ENCODE peak calls at places on chromosomes 16 and 17, in eight cellular contexts. X is CD4-positive, alpha-beta T cell; V is cardiac fibroblast; F is mesothelial cell of epicardium; K is WERI-Rb-1; P is NB4; S is HL-60; M is Peyer's patch. D is an unnamed sample.

GRCh38 chr16:5108505-5109158 is 11.0 kb upstream of the EEF2KMT start:
- DNase-seq in X (no peak), V (no peak), F (no peak), K (no peak), P (no peak), S (no peak), M (no peak), D (no peak)

GRCh38 chr17:19387921-19388521 is 1.0 kb upstream of the MFAP4 start:
- DNase-seq in X (no peak), V (no peak), F (no peak), K (no peak), P (no peak), S (no peak), M (no peak), D (peak)

GRCh38 chr16:74437-75318 is 2.2 kb upstream of the RHBDF1 start:
- DNase-seq in X (no peak), V (no peak), F (no peak), K (peak), P (no peak), S (no peak), M (no peak), D (no peak)

GRCh38 chr16:1282275-1282995 is 26.6 kb downstream of the TPSD1 start:
- DNase-seq in X (no peak), V (no peak), F (no peak), K (no peak), P (peak), S (no peak), M (no peak), D (no peak)

GRCh38 chr17:21282231-21282630 is 2.3 kb upstream of the MAP2K3 start:
- DNase-seq in X (no peak), V (peak), F (no peak), K (no peak), P (no peak), S (no peak), M (no peak), D (peak)

GRCh38 chr17:82769041-82769440 is 17.2 kb downstream of the TBCD start:
- DNase-seq in X (no peak), V (no peak), F (no peak), K (no peak), P (no peak), S (no peak), M (no peak), D (no peak)

GRCh38 chr17:51869387-51869786 is 289.1 kb downstream of the CA10 start:
- DNase-seq in X (no peak), V (peak), F (no peak), K (no peak), P (peak), S (no peak), M (no peak), D (no peak)

GRCh38 chr17:65231662-65232335 is 94.6 kb downstream of the RGS9 start:
- DNase-seq in X (peak), V (peak), F (peak), K (peak), P (peak), S (peak), M (peak), D (peak)

GRCh38 chr16:49362230-49362629 is 11.4 kb upstream of the C16orf78 start:
- DNase-seq in X (no peak), V (no peak), F (no peak), K (no peak), P (no peak), S (no peak), M (no peak), D (no peak)

GRCh38 chr17:65786479-65786878 is 225.0 kb upstream of the AXIN2 start:
- DNase-seq in X (no peak), V (no peak), F (no peak), K (no peak), P (no peak), S (no peak), M (no peak), D (no peak)

GRCh38 chr17:60139438-60140285 is 10.1 kb upstream of the CA4 start:
- DNase-seq in X (peak), V (peak), F (peak), K (peak), P (peak), S (peak), M (peak), D (peak)

GRCh38 chr17:76149214-76149613 is 8.2 kb upstream of the FOXJ1 start:
- DNase-seq in X (no peak), V (no peak), F (no peak), K (no peak), P (no peak), S (no peak), M (peak), D (no peak)

GRCh38 chr16:79595916-79596450 is 4.6 kb downstream of the MAF start:
- DNase-seq in X (no peak), V (no peak), F (no peak), K (no peak), P (no peak), S (no peak), M (no peak), D (no peak)

GRCh38 chr16:75254359-75254837 is 3.0 kb upstream of the BCAR1 start:
- DNase-seq in X (no peak), V (peak), F (no peak), K (peak), P (no peak), S (no peak), M (peak), D (peak)

GRCh38 chr16:70692481-70693203 is 6.8 kb upstream of the MTSS2 start:
- DNase-seq in X (no peak), V (no peak), F (no peak), K (no peak), P (no peak), S (no peak), M (no peak), D (no peak)

GRCh38 chr16:21169249-21169981 is 10.9 kb downstream of the LDAF1 start:
- DNase-seq in X (no peak), V (no peak), F (no peak), K (no peak), P (no peak), S (no peak), M (no peak), D (peak)

GRCh38 chr16:28181557-28181914 is 30.2 kb downstream of the XPO6 start:
- DNase-seq in X (no peak), V (peak), F (no peak), K (no peak), P (no peak), S (no peak), M (no peak), D (peak)

GRCh38 chr17:8965394-8966168 is at the start of gene PIK3R5:
- DNase-seq in X (peak), V (no peak), F (no peak), K (no peak), P (peak), S (peak), M (peak), D (no peak)

GRCh38 chr16:85137323-85138072 is 25.2 kb upstream of the CIBAR2 start:
- DNase-seq in X (no peak), V (peak), F (no peak), K (no peak), P (no peak), S (no peak), M (peak), D (peak)

GRCh38 chr16:20821682-20822081 is 15.4 kb downstream of the REXO5 start:
- DNase-seq in X (no peak), V (no peak), F (no peak), K (no peak), P (no peak), S (no peak), M (no peak), D (no peak)

GRCh38 chr16:76573281-76573680 is 296.1 kb downstream of the CNTNAP4 start:
- DNase-seq in X (no peak), V (no peak), F (no peak), K (no peak), P (no peak), S (no peak), M (no peak), D (no peak)

GRCh38 chr16:23432176-23433128 is 20.5 kb downstream of the COG7 start:
- DNase-seq in X (no peak), V (no peak), F (no peak), K (no peak), P (no peak), S (no peak), M (no peak), D (no peak)

GRCh38 chr17:69239611-69240010 is 11.0 kb upstream of the ABCA10 start:
- DNase-seq in X (no peak), V (no peak), F (no peak), K (no peak), P (no peak), S (no peak), M (no peak), D (no peak)

GRCh38 chr16:27366687-27367462 is 35.1 kb upstream of the IL21R start:
- DNase-seq in X (peak), V (peak), F (no peak), K (no peak), P (no peak), S (no peak), M (peak), D (no peak)

GRCh38 chr16:2587891-2588565 is 50.2 kb downstream of the PDPK1 start:
- DNase-seq in X (no peak), V (no peak), F (no peak), K (no peak), P (no peak), S (no peak), M (no peak), D (no peak)

GRCh38 chr16:88754109-88754911 is 30.7 kb downstream of the PIEZO1 start:
- DNase-seq in X (no peak), V (no peak), F (no peak), K (no peak), P (no peak), S (no peak), M (no peak), D (no peak)

GRCh38 chr16:19912445-19913305 is 28.0 kb upstream of the GPRC5B start:
- DNase-seq in X (no peak), V (peak), F (no peak), K (no peak), P (peak), S (no peak), M (no peak), D (peak)

GRCh38 chr16:63998-64913 is 8.2 kb downstream of the RHBDF1 start:
- DNase-seq in X (no peak), V (no peak), F (no peak), K (no peak), P (no peak), S (no peak), M (peak), D (no peak)

GRCh38 chr16:76335187-76335974 is 58.2 kb downstream of the CNTNAP4 start:
- DNase-seq in X (no peak), V (no peak), F (no peak), K (peak), P (no peak), S (no peak), M (no peak), D (no peak)

GRCh38 chr16:65066646-65067045 is 55.2 kb downstream of the CDH11 start:
- DNase-seq in X (no peak), V (no peak), F (no peak), K (no peak), P (no peak), S (no peak), M (no peak), D (no peak)

DNA sequence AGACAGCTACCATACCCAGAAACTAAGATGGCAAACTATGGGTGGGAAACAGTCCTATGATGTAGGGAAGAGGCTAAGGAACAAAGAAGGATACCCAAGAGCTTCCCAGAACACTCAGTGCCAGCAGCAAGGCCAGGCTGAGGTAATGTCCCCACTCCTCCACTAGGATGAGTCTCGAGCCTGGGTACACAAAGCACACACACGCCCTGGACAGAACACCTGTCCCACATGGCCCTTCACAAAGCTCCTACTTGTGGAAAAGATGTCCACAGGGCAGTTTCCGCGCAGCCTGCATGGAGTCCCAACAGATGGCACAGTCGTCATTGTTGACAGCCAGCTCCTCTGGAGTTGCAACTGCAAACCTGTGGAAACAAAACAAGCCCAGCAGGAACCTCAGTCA is 23.9 kb downstream of the AMFR start:
- DNase-seq in X (no peak), V (no peak), F (no peak), K (peak), P (peak), S (no peak), M (no peak), D (no peak)
- TF ChIP-seq CTCF in X (no peak), V (peak), F (no peak), K (peak), P (peak), S (peak), M (no peak), D (peak)

GRCh38 chr16:51812945-51813344 is 661.9 kb upstream of the SALL1 start:
- DNase-seq in X (no peak), V (no peak), F (no peak), K (no peak), P (no peak), S (no peak), M (no peak), D (no peak)

GRCh38 chr16:51816929-51817328 is 665.9 kb upstream of the SALL1 start:
- DNase-seq in X (no peak), V (peak), F (no peak), K (no peak), P (no peak), S (no peak), M (no peak), D (peak)

GRCh38 chr16:51815527-51815926 is 664.5 kb upstream of the SALL1 start:
- DNase-seq in X (no peak), V (no peak), F (no peak), K (no peak), P (no peak), S (no peak), M (no peak), D (no peak)

GRCh38 chr16:51814617-51815016 is 663.5 kb upstream of the SALL1 start:
- DNase-seq in X (no peak), V (no peak), F (no peak), K (no peak), P (no peak), S (no peak), M (no peak), D (no peak)

DNA sequence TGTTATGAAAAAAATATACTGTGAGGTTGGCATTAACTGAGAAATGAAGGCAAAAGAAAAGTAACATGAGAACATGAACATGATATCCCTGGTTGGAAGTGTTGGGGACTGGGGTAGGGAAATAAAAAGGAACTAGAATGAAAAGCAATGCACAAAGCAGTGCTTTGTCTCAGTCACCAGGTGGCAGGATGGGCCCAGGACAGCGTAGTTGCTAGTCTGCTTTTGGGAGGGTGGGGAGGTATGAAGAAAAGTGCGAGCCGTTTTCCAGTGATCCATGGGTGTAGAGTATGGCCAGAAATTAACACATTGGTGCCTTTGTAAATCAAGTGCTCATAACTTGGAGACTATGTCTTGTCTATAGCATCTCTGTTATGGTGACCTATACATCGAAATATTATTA is 662.5 kb upstream of the SALL1 start:
- DNase-seq in X (no peak), V (no peak), F (no peak), K (peak), P (no peak), S (no peak), M (no peak), D (no peak)
- TF ChIP-seq CTCF in X (no peak), V (no peak), F (no peak), K (peak), P (no peak), S (no peak), M (no peak), D (peak)

GRCh38 chr16:80935691-80936090 is 71.0 kb downstream of the CMC2 start:
- DNase-seq in X (no peak), V (no peak), F (no peak), K (no peak), P (no peak), S (no peak), M (no peak), D (no peak)

GRCh38 chr16:80936410-80936809 is 70.3 kb downstream of the CMC2 start:
- DNase-seq in X (no peak), V (peak), F (no peak), K (no peak), P (no peak), S (no peak), M (no peak), D (no peak)

GRCh38 chr16:80940069-80940856 is 66.4 kb downstream of the CMC2 start:
- DNase-seq in X (no peak), V (no peak), F (no peak), K (no peak), P (no peak), S (no peak), M (no peak), D (no peak)

GRCh38 chr16:80938928-80939260 is 67.8 kb downstream of the CMC2 start:
- DNase-seq in X (no peak), V (no peak), F (no peak), K (no peak), P (no peak), S (no peak), M (no peak), D (no peak)

GRCh38 chr16:80938035-80938927 is 68.4 kb downstream of the CMC2 start:
- DNase-seq in X (no peak), V (peak), F (no peak), K (no peak), P (no peak), S (no peak), M (no peak), D (peak)
- TF ChIP-seq CTCF in X (no peak), V (no peak), F (no peak), K (no peak), P (no peak), S (no peak), M (no peak), D (peak)

GRCh38 chr17:80895366-80895765 is 96.3 kb upstream of the CHMP6 start:
- DNase-seq in X (no peak), V (no peak), F (no peak), K (no peak), P (no peak), S (no peak), M (no peak), D (no peak)
- TF ChIP-seq CTCF in X (no peak), V (no peak), F (no peak), K (no peak), P (no peak), S (no peak), M (no peak), D (no peak)

DNA sequence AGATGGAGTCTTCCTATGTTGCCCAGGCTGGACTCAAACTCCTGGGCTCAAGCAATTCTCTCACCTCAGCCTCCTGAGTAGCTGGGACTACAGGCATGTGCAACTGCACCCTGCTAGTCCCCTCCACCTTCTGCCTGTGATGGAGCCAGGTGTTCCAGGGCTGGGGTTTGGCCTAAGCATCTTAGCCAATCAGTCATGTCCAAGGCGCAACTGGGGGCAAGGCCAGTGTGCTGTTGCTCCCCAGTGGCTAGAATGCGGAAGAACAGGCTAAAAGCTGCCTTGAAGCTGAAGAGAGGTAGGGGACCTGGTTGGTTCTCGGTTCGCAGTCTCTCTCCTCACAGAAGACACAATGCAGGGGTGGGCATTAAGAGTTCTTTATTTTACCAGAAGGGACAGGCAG is 18.6 kb downstream of the FLOT2 start:
- DNase-seq in X (no peak), V (peak), F (no peak), K (peak), P (peak), S (no peak), M (peak), D (peak)
- TF ChIP-seq CTCF in X (no peak), V (peak), F (no peak), K (peak), P (no peak), S (no peak), M (no peak), D (peak)

GRCh38 chr16:10501016-10501607 is 79.3 kb downstream of the EMP2 start:
- DNase-seq in X (no peak), V (no peak), F (no peak), K (no peak), P (peak), S (no peak), M (no peak), D (no peak)
- TF ChIP-seq CTCF in X (no peak), V (no peak), F (no peak), K (no peak), P (no peak), S (no peak), M (no peak), D (no peak)

GRCh38 chr16:73847090-73847489 is 449.5 kb upstream of the PSMD7 start:
- DNase-seq in X (no peak), V (no peak), F (no peak), K (no peak), P (no peak), S (no peak), M (no peak), D (no peak)
- TF ChIP-seq CTCF in X (no peak), V (no peak), F (no peak), K (peak), P (peak), S (no peak), M (no peak), D (no peak)